ENCODE peak calls at places on chromosomes 12 and 14, in six cellular contexts. L is retinal pigment epithelial cell, F is ascending aorta, M is mucosa of descending colon, V is colonic mucosa, B is H9. R is an unnamed sample.
A peak's percentile ranks its signal among the peaks of the same experiment; 100 is the strongest.

GRCh38 chr12:29763301-29763683 is 20.4 kb downstream of the TMTC1 start:
- DNase-seq in M (no peak), F (no peak), B (no peak), L (no peak), V (no peak), R (no peak)

GRCh38 chr14:23183479-23183878 is at the start of gene SLC7A8:
- DNase-seq in M (peak; percentile 70), L (peak; percentile 69), V (peak; percentile 74), F (no peak), B (peak; percentile 77), R (peak; percentile 58)

GRCh38 chr12:109932878-109933503 is 32.9 kb downstream of the TCHP start:
- DNase-seq in B (no peak), L (no peak), V (no peak), M (peak; percentile 31), F (no peak), R (no peak)

GRCh38 chr12:78671295-78671694 is 193.3 kb upstream of the SYT1 start:
- DNase-seq in V (no peak), B (no peak), M (no peak), F (no peak), L (peak; percentile 96), R (no peak)

GRCh38 chr14:102481791-102482238 is 27.8 kb downstream of the ANKRD9 start:
- DNase-seq in B (no peak), L (no peak), M (no peak), V (no peak), F (no peak), R (no peak)

GRCh38 chr12:130146532-130146931 is 15.7 kb upstream of the FZD10 start:
- DNase-seq in L (no peak), M (no peak), F (no peak), B (no peak), V (no peak), R (no peak)

GRCh38 chr12:53551889-53552291 is 44.6 kb upstream of the NPFF start:
- DNase-seq in V (no peak), L (no peak), M (no peak), B (no peak), F (no peak), R (no peak)

GRCh38 chr14:95698287-95698686 is 12.1 kb downstream of the TCL1B start:
- DNase-seq in B (no peak), L (no peak), V (no peak), F (no peak), M (no peak), R (no peak)

GRCh38 chr14:104765517-104765916 is 12.6 kb downstream of the SIVA1 start:
- DNase-seq in B (no peak), L (no peak), F (no peak), V (no peak), M (no peak), R (no peak)

GRCh38 chr12:108091351-108091750 is 37.7 kb upstream of the WSCD2 start:
- DNase-seq in B (no peak), L (no peak), M (no peak), V (no peak), F (no peak), R (no peak)

GRCh38 chr14:50045039-50045711 is 71.2 kb downstream of the VCPKMT start:
- DNase-seq in M (peak; percentile 90), L (no peak), F (peak; percentile 76), B (no peak), V (peak; percentile 93), R (peak; percentile 62)

GRCh38 chr14:73627033-73627432 is 14.7 kb downstream of the ACOT6 start:
- DNase-seq in L (no peak), M (no peak), V (no peak), F (no peak), B (no peak), R (no peak)

GRCh38 chr12:85825751-85826150 is 10.5 kb downstream of the RASSF9 start:
- DNase-seq in B (no peak), F (no peak), V (no peak), M (no peak), L (no peak), R (no peak)

GRCh38 chr12:132426349-132427176 is 63.4 kb upstream of the FBRSL1 start:
- DNase-seq in M (no peak), V (no peak), B (no peak), F (no peak), L (no peak), R (no peak)

GRCh38 chr14:32419429-32419828 is 90.3 kb downstream of the AKAP6 start:
- DNase-seq in V (no peak), M (no peak), L (no peak), B (no peak), F (no peak), R (no peak)

GRCh38 chr12:131460516-131460915 is 250.4 kb upstream of the SFSWAP start:
- DNase-seq in F (no peak), B (peak; percentile 12), V (no peak), M (no peak), L (no peak), R (no peak)

GRCh38 chr14:73014105-73014504 is 12.8 kb downstream of the ZFYVE1 start:
- DNase-seq in V (no peak), F (no peak), M (no peak), L (no peak), B (no peak), R (no peak)

GRCh38 chr14:96205994-96206392 is 1.4 kb downstream of the BDKRB2 start:
- DNase-seq in V (no peak), B (no peak), F (no peak), L (no peak), M (no peak), R (no peak)

GRCh38 chr12:103673891-103674375 is 86.9 kb downstream of the STAB2 start:
- DNase-seq in V (peak; percentile 50), M (peak; percentile 31), L (no peak), B (no peak), F (no peak), R (no peak)

GRCh38 chr14:24366664-24367505 is 1.1 kb upstream of the NFATC4 start:
- DNase-seq in V (peak; percentile 97), B (peak; percentile 96), M (peak; percentile 95), F (peak; percentile 65), L (peak; percentile 83), R (peak; percentile 58)

GRCh38 chr14:30221546-30221945 is 293.9 kb upstream of the PRKD1 start:
- DNase-seq in B (no peak), F (no peak), L (no peak), M (no peak), V (no peak), R (no peak)

GRCh38 chr12:2733493-2734252 is 61.1 kb upstream of the FKBP4 start:
- DNase-seq in B (no peak), L (no peak), V (no peak), M (no peak), F (no peak), R (no peak)
- TF ChIP-seq CTCF in B (peak; percentile 44), L (no peak), V (no peak), M (no peak), F (no peak), R (no peak)

DNA sequence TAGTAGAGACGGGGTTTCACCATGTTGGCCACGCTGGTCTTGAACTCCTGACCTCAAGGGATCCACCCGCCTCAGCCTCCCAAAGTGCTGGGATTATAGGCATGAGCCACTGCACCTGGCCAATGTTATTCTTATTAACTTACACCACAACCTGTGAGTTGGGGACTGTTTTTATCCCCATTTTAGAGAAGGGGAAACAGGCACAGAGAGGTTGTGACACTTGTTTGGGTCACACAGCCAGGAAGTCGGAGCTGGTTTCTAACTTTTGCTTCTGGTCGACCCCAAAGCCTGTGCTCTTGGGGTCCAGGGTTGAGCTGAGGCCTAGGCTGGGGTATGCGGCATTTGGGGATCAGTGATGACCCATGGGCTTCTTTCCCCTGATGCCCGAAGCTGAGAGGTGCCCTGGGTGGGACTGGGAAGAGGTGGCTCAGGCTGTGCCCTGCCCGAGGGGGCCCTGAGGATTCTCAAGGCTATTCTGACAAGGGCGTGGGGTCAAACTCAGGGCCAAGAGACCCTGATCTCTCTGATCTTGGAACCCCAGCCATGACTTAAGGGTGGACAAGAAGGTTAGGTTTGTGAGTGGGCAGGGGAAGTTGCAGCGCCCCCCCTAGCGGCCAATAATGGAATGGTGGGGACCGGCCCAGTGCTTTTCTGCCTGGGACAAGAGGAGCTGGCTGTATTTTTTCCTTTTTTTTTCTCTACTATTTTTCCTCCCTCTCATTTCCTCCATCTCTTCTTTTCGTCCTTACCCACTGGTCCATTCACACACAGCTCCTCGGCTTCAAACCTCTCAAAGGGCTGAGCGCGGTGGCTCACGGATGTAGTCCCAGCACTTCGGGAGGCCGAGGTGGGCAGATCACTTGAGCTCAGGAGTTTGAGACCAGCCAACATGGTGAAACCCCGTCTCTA is 3.0 kb downstream of the SDSL start:
- DNase-seq in M (peak; percentile 77), B (peak; percentile 86), L (no peak), V (peak; percentile 64), F (no peak), R (peak; percentile 49)
- TF ChIP-seq CTCF in M (peak; percentile 76), B (peak; percentile 98), L (peak; percentile 89), V (peak; percentile 90), F (peak; percentile 43), R (no peak)

DNA sequence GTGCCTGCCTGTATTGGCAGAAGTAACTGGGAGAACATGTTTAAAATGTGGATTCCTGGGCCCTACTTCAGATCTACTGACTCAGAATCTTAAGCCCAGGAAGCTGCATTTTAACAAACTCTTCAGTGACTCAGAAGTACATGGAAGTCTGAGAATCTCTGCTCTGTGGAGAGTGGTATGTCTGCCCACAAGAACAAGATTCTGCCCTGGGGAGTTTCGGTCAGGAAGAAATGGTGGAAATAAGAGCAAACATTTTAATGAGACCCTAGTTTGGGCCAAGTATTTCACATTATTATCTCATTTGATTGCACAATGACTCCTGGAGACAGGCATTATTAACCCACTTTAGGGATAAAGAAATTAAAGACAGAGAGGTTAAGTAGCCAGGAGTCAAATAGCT is 8.2 kb downstream of the ALDH1L2 start:
- DNase-seq in V (no peak), B (no peak), M (no peak), F (no peak), L (no peak), R (no peak)
- TF ChIP-seq CTCF in V (no peak), B (no peak), M (no peak), F (no peak), L (no peak), R (no peak)

GRCh38 chr12:56086096-56086495 is 6.1 kb downstream of the ERBB3 start:
- DNase-seq in F (no peak), L (no peak), B (no peak), V (peak; percentile 77), M (peak; percentile 79), R (no peak)

GRCh38 chr12:56086608-56087007 is 6.6 kb downstream of the ERBB3 start:
- DNase-seq in B (no peak), V (no peak), M (no peak), L (no peak), F (no peak), R (no peak)

GRCh38 chr12:56082967-56083366 is 3.0 kb downstream of the ERBB3 start:
- DNase-seq in B (no peak), M (no peak), L (no peak), V (no peak), F (no peak), R (no peak)

GRCh38 chr12:56087220-56087619 is 7.3 kb downstream of the ERBB3 start:
- DNase-seq in M (peak; percentile 95), L (no peak), V (peak; percentile 91), F (no peak), B (no peak), R (no peak)

DNA sequence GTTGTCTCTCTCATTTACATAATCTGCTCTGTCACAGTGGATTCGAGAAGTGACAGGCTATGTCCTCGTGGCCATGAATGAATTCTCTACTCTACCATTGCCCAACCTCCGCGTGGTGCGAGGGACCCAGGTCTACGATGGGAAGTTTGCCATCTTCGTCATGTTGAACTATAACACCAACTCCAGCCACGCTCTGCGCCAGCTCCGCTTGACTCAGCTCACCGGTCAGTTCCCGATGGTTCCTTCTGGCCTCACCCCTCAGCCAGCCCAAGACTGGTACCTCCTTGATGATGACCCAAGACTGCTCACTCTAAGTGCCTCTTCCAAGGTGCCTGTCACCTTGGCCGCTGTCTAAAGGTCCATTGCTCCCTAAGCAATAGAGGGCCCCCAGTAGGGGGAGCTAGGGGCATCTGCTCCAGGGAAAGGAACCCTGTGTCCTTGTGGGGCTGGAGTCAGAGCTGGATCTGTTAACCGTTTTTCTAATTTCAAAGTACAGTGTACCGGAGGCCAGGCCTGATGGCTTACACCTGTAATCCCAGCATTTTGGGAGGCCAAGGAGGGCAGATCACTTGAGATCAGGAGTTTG is 5.1 kb downstream of the ERBB3 start:
- DNase-seq in B (peak; percentile 76), F (no peak), V (peak; percentile 44), L (no peak), M (peak; percentile 61), R (no peak)
- TF ChIP-seq CTCF in B (peak; percentile 79), F (no peak), V (peak; percentile 13), L (peak; percentile 60), M (no peak), R (no peak)

R was measured in omental fat pad.